ENCODE peak calls at places on chromosome 16, in four cellular contexts. R, C, D and S are unnamed samples.

GRCh38 chr16:56683424-56684162 is 1.3 kb downstream of the MT1X start:
- DNase-seq in R (no peak), C (no peak), D (no peak), S (no peak)

GRCh38 chr16:57479422-57480126 is 6.7 kb downstream of the DOK4 start:
- DNase-seq in R (peak), C (no peak), D (peak), S (peak)

GRCh38 chr16:17404903-17405691 is 65.7 kb downstream of the XYLT1 start:
- DNase-seq in R (peak), C (no peak), D (peak), S (peak)

GRCh38 chr16:31874354-31875111 is 926 bp downstream of the ZNF267 start:
- DNase-seq in R (no peak), C (peak), D (peak), S (peak)

GRCh38 chr16:49620158-49620867 is 235.6 kb downstream of the ZNF423 start:
- DNase-seq in R (peak), C (no peak), D (peak), S (peak)

GRCh38 chr16:16149710-16150116 is 73.6 kb downstream of the ABCC6 start:
- DNase-seq in R (no peak), C (no peak), D (no peak), S (no peak)

GRCh38 chr16:12340151-12340733 is 363.7 kb downstream of the SNX29 start:
- DNase-seq in R (no peak), C (peak), D (peak), S (peak)

GRCh38 chr16:30697264-30698138 is 1.5 kb upstream of the SRCAP start:
- DNase-seq in R (no peak), C (no peak), D (no peak), S (no peak)

GRCh38 chr16:83675136-83675535 is 132.6 kb upstream of the HSBP1 start:
- DNase-seq in R (no peak), C (no peak), D (peak), S (no peak)

GRCh38 chr16:31354394-31355291 is at the start of gene ITGAX:
- DNase-seq in R (no peak), C (peak), D (peak), S (peak)

GRCh38 chr16:30551781-30552180 is 6.4 kb downstream of the ZNF764 start:
- DNase-seq in R (no peak), C (no peak), D (no peak), S (no peak)

GRCh38 chr16:15644306-15644961 is 1.5 kb upstream of the MARF1 start:
- DNase-seq in R (no peak), C (peak), D (no peak), S (peak)

GRCh38 chr16:84421081-84421937 is 53.0 kb downstream of the ATP2C2 start:
- DNase-seq in R (no peak), C (no peak), D (no peak), S (no peak)

GRCh38 chr16:29645699-29646187 is 17.3 kb upstream of the SPN start:
- DNase-seq in R (no peak), C (peak), D (peak), S (no peak)

GRCh38 chr16:27169511-27170071 is 33.7 kb upstream of the KDM8 start:
- DNase-seq in R (no peak), C (peak), D (peak), S (peak)

GRCh38 chr16:69190598-69190997 is 3.6 kb downstream of the SNTB2 start:
- DNase-seq in R (no peak), C (peak), D (no peak), S (no peak)

GRCh38 chr16:65702707-65703402 is 581.0 kb upstream of the CDH11 start:
- DNase-seq in R (no peak), C (no peak), D (peak), S (no peak)
- TF ChIP-seq CTCF in R (no peak), C (no peak), D (no peak), S (no peak)

DNA sequence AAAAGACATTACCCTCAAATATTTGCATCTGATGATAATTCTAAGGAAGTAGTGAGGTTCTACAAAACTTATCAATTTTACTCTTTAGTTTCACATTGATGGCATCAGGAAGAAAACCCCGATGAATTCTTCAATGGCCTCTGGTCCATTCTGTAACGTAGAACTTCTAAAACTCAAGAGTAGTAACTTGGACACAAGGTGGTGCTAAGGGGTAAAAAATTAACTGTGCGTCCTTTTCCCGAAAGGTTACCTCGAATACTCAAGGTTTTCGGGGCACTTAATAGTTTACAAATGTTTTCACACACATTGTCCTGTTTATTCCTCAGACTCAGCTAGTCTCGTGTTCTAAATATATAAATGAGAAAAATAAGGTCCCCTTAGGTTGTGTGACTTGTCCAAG is 517.3 kb upstream of the ZFHX3 start:
- DNase-seq in R (no peak), C (peak), D (no peak), S (no peak)
- H3K4me3 ChIP-seq in R (no peak), C (no peak), D (no peak), S (no peak)

DNA sequence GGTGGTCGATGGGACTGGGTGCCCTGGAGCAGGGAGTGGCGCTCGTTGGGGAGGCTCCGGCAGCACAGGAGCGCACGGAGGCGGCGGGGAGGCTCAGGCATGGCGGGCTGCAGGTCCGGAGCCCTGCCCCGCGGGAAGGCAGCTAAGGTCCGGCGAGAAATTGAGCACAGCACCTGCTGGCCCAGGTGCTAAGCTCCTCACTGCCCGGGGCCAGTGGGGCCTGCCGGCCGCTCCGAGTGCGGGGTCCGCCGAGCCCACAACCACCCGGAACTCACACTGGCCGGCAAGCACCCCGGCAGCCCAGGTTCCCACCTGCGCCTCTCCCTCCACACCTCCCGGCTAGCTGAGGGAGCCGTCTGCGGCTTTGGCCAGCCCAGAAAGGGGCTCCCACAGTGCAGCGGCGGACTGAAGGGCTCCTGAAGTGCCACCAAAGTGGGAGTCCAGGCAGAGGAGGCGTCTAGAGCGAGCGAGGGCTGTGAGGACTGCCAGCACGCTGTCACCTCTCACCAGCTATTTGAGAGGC is 88.8 kb upstream of the EEF2KMT start:
- DNase-seq in R (no peak), C (no peak), D (no peak), S (no peak)
- TF ChIP-seq CTCF in R (no peak), C (no peak), D (no peak), S (no peak)

GRCh38 chr16:55323637-55324490 is at the start of gene IRX6:
- DNase-seq in R (no peak), C (no peak), D (peak), S (peak)

GRCh38 chr16:55326261-55326802 is 2.3 kb downstream of the IRX6 start:
- DNase-seq in R (no peak), C (no peak), D (no peak), S (no peak)

GRCh38 chr16:55322327-55322726 is 1.7 kb upstream of the IRX6 start:
- DNase-seq in R (no peak), C (no peak), D (no peak), S (no peak)

GRCh38 chr16:55325458-55326109 is 1.6 kb downstream of the IRX6 start:
- DNase-seq in R (no peak), C (no peak), D (no peak), S (no peak)

GRCh38 chr16:55324491-55325447 is 766 bp downstream of the IRX6 start:
- DNase-seq in R (no peak), C (no peak), D (no peak), S (peak)
- H3K4me3 ChIP-seq in R (no peak), C (no peak), D (peak), S (no peak)

DNA sequence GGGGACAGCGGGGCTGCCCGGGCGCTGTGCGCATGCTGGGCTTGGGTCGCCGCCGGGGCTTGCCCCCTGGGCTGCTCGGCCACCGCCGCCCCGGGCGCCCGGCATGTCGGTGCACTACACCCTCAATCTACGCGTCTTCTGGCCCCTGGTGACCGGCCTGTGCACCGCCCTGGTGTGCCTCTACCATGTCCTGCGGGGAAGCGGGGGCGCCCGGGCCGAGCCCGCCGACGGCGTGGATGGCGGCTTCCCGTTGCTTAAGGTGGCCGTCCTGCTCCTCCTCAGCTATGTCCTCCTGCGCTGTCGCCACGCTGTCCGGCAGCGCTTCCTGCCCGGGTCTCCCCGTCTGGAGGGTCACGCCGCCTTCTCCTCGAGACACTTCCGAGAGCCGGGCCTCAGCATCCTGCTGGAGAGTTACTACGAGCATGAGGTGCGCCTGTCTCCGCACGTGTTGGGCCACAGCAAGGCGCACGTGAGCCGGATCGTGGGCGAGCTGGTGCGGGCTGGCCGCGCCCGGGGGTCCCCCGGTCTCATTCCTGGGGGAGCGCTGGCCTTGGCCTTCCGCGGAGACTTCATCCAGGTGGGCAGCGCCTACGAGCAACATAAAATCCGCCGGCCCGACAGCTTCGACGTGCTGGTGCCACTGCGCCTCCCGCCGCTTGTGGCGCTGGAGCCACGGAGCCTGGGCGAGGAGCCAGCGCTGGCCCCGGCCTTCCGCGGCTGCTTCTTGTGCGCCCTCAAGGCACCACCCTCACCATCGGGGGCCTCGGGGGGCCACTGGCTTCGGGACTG is 789 bp downstream of the ITPRIPL2 start:
- DNase-seq in R (peak), C (peak), D (peak), S (peak)
- TF ChIP-seq CTCF in R (peak), C (no peak), D (no peak), S (peak)

DNA sequence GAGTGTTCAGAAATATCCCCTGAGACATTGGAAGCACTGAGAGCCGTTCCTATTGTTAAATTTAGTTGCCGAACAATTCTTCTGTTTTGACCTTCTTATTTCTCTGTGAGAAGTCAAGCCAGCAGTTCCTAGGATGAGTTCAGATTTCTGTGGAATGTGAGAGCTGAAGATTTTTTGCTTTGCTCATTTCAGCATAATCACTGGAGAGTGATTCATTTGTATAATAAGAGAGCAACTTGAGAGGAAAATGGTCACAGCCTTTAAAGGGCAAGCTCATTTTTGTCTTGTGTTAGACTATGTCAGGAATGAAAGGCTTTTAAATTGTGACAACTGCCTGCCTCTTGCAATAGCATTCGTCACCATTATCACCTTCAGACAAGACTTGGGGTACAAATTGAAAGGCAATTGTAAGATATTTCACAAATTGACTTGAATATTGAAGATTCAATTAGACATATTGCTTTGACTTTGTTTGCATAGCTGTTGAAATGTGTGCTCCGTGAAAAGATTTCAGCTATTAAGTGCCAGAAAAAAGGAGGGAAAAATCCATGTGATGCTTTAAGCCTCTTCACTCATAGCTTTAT is 900.0 kb upstream of the GOT2 start:
- DNase-seq in R (no peak), C (no peak), D (peak), S (peak)
- H3K4me3 ChIP-seq in R (no peak), C (no peak), D (no peak), S (peak)

DNA sequence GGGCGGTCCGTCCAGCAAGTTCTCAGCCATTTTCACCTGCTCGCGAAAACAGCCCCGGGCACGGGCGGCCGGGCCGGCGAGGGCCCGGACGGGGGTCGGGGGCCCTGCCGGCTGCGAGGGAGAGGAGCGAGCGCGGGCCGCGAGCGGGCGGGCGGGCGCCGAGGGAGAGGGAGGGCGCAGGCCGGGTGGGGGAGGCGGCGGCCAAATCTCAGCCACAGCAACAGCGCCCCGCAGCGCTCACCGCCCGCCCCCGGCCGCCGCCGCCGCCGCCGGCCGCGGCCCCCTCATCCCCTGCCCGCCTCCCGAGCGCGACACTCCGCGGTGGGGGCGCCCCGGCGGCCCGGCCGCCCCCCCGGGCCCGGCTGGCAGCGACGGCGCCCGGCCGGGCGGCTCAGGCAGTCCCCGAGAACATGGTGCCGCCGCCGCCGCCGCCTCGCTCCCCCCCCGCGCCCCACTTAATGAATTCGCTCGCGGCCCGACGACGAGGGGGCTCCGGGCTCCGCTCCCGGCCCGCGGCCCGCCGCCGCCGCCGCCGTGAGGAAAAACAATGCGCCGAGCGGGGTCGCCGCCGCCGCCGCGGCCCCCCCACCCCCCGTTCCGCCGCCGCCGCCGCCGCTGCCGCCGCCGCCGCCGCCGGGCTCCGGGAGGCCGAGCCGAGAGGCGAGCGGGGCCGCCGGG is 487 bp downstream of the CREBBP start:
- DNase-seq in R (peak), C (peak), D (peak), S (peak)
- TF ChIP-seq CTCF in R (no peak), C (peak), D (no peak), S (no peak)

DNA sequence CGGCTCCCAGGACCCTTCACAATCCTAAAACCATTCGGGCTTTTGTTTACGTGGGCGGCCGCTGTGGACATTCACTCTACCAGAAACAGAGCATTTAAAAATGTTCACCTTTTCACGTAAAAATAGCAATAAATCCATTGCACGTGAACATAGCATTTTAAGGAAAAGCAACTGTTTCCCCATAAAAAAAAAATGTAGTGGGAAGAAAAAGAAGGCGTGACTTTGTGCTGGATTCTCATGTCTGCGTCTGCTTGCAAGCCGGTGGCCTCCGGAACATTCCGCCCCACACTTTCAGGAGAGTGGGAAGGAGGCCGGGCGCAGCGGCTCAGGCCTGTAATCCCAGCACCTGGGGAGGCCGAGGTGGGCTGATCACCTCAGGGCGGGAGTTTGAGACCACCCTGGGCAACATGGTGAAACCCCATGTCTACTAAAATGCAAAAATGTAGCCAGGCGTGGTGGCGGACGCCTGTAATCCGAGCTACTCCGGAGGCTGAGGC is 13.4 kb upstream of the GNG13 start:
- DNase-seq in R (no peak), C (no peak), D (no peak), S (peak)
- H3K4me3 ChIP-seq in R (no peak), C (no peak), D (no peak), S (no peak)